ENCODE peak calls at places on chromosomes 13 and 19, in six cellular contexts. K is ovary, Z is lower leg skin, Y is IMR-90, M is uterus, G is H54. W is an unnamed sample.

GRCh38 chr13:96388598-96388997 is 298.7 kb downstream of the HS6ST3 start:
- DNase-seq in Z (no peak), Y (no peak), K (no peak), G (no peak), M (no peak), W (no peak)

GRCh38 chr19:46221981-46222610 is 7.4 kb upstream of the IGFL1 start:
- DNase-seq in K (peak; percentile 67), M (peak; percentile 61), G (peak; percentile 70), Y (peak; percentile 34), Z (peak; percentile 91), W (no peak)

GRCh38 chr19:14840206-14840605 is 5.2 kb upstream of the OR7A5 start:
- DNase-seq in G (no peak), Z (no peak), M (no peak), K (no peak), Y (no peak), W (no peak)

GRCh38 chr19:51549533-51550324 is 18.3 kb upstream of the SIGLEC6 start:
- DNase-seq in Y (no peak), M (no peak), G (no peak), Z (peak; percentile 39), K (no peak), W (no peak)

GRCh38 chr13:49740870-49741269 is 49.6 kb upstream of the EBPL start:
- DNase-seq in G (no peak), Z (no peak), Y (no peak), M (no peak), K (no peak), W (no peak)

GRCh38 chr19:37227996-37228395 is 10.0 kb downstream of the ZNF383 start:
- DNase-seq in Y (no peak), K (no peak), G (no peak), M (no peak), Z (no peak), W (no peak)

GRCh38 chr13:61770697-61771096 is 355.0 kb upstream of the PCDH20 start:
- DNase-seq in Z (no peak), Y (no peak), G (no peak), M (no peak), K (no peak), W (no peak)

GRCh38 chr13:108962652-108963051 is 333.2 kb downstream of the MYO16 start:
- DNase-seq in Y (no peak), M (no peak), G (no peak), Z (no peak), K (no peak), W (no peak)

GRCh38 chr19:51351266-51351990 is 9.5 kb upstream of the VSIG10L start:
- DNase-seq in Y (no peak), G (no peak), M (no peak), K (no peak), Z (no peak), W (no peak)

GRCh38 chr13:79901336-79901735 is 420.4 kb downstream of the NDFIP2 start:
- DNase-seq in G (no peak), Z (no peak), K (no peak), M (no peak), Y (peak; percentile 13), W (no peak)

GRCh38 chr13:101115762-101116161 is 300.5 kb downstream of the NALCN start:
- DNase-seq in Z (no peak), Y (no peak), M (no peak), K (no peak), G (no peak), W (no peak)

GRCh38 chr13:27110056-27110746 is 61.4 kb downstream of the USP12 start:
- DNase-seq in Y (no peak), G (no peak), K (no peak), Z (no peak), M (no peak), W (no peak)

GRCh38 chr13:73416093-73416492 is 357.3 kb downstream of the KLF5 start:
- DNase-seq in K (no peak), G (no peak), Z (no peak), Y (no peak), M (no peak), W (no peak)

GRCh38 chr19:19554074-19555023 is 16.3 kb downstream of the CILP2 start:
- DNase-seq in K (no peak), G (no peak), Y (peak; percentile 21), Z (no peak), M (no peak), W (peak; percentile 75)

GRCh38 chr13:25429466-25429865 is 57.7 kb downstream of the ATP8A2 start:
- DNase-seq in G (no peak), Y (no peak), Z (no peak), K (no peak), M (no peak), W (no peak)

GRCh38 chr19:45809643-45810159 is 5.4 kb downstream of the RSPH6A start:
- DNase-seq in Z (no peak), G (no peak), M (no peak), Y (peak; percentile 83), K (no peak), W (no peak)

GRCh38 chr13:93002071-93002470 is 224.5 kb upstream of the GPC6 start:
- DNase-seq in G (no peak), M (no peak), Z (no peak), Y (no peak), K (no peak), W (no peak)

GRCh38 chr13:30577381-30577780 is 40.3 kb upstream of the USPL1 start:
- DNase-seq in G (peak; percentile 25), M (no peak), Y (peak; percentile 95), K (no peak), Z (no peak), W (no peak)

GRCh38 chr19:30471441-30471840 is 99.3 kb downstream of the ZNF536 start:
- DNase-seq in Z (no peak), Y (no peak), M (no peak), K (no peak), G (no peak), W (no peak)

GRCh38 chr19:20247016-20247683 is 80.1 kb downstream of the ZNF486 start:
- DNase-seq in M (peak; percentile 48), Y (no peak), K (peak; percentile 77), G (no peak), Z (no peak), W (no peak)

DNA sequence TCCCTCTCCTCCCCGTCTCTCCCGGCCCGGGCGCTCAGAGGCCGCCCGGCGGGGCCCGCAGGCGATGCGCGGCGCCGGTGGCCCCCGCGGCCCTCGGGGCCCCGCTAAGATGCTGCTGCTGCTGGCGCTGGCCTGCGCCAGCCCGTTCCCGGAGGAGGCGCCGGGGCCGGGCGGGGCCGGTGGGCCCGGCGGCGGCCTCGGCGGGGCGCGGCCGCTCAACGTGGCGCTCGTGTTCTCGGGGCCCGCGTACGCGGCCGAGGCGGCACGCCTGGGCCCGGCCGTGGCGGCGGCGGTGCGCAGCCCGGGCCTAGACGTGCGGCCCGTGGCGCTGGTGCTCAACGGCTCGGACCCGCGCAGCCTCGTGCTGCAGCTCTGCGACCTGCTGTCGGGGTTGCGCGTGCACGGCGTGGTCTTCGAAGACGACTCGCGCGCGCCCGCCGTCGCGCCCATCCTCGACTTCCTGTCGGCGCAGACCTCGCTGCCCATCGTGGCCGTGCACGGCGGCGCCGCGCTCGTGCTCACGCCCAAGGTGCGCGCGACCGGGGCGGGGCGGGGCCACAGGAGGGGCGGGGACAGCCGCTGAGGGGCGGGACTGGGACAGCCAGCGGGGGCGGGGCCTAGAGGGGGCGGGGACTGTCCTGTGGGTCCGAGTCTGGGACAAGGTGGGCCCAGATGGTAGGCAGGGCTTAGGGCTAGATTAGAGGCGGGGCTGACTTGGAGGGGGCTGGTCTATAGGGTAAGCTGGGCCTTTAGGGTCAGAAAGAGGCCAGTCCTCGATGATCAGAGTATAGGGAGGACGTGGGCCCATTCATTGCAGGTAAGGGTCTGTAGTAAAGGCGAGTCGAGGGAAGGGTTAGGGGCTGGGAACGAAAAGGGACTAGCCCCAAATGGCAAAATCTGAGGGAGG is 5.1 kb downstream of the GRIN2D start:
- DNase-seq in M (peak; percentile 51), Y (peak; percentile 41), K (peak; percentile 50), Z (peak; percentile 94), G (no peak), W (peak; percentile 91)
- TF ChIP-seq POLR2A in M (no peak), Y (no peak), K (no peak), Z (no peak), G (no peak), W (peak; percentile 59)

GRCh38 chr19:21396893-21397572 is at the start of gene ZNF493:
- DNase-seq in M (peak; percentile 95), G (peak; percentile 55), Z (peak; percentile 98), K (peak; percentile 94), Y (peak; percentile 92), W (peak; percentile 51)
- TF ChIP-seq POLR2A in M (peak; percentile 57), G (peak; percentile 45), Z (no peak), K (peak; percentile 65), Y (peak; percentile 51), W (peak; percentile 84)

DNA sequence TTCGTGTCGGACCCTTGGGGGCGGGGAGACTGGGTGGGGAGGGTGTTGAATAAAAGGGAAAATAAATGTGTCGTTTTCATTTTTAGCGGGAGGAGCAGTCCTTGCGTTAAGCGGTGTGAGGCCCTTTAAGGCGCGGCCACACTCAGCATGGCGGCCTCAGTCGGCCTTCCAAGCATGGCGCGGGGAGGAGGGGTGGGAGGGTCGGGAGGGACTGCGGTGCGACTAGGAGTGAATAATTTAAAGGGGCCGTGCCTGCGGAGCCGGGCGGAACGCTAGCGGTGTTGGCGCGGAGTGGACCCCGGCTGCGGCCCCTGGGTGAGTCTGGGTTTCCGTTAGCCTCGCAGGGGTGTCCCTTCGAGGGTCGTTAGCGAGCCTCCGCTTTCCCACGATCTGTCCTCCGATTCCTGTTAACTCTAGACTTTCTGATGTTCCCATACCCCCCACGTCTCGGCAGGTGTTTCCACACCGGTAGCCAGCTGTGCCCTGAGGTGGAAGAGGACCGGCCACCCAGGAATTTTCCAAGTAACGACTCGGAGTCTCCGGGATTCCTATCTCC is 1.5 kb upstream of the PNPLA6 start:
- DNase-seq in Z (peak; percentile 96), M (peak; percentile 89), Y (peak; percentile 85), K (peak; percentile 89), G (peak; percentile 83), W (peak; percentile 97)
- TF ChIP-seq POLR2A in Z (no peak), M (peak; percentile 50), Y (no peak), K (peak; percentile 61), G (no peak), W (no peak)

GRCh38 chr13:38349386-38350113 is at the start of gene UFM1:
- DNase-seq in G (peak; percentile 32), M (peak; percentile 89), K (peak; percentile 90), Z (peak; percentile 98), Y (peak; percentile 96), W (peak; percentile 48)
- TF ChIP-seq POLR2A in G (peak; percentile 69), M (no peak), K (peak; percentile 58), Z (no peak), Y (peak; percentile 95), W (peak; percentile 85)

DNA sequence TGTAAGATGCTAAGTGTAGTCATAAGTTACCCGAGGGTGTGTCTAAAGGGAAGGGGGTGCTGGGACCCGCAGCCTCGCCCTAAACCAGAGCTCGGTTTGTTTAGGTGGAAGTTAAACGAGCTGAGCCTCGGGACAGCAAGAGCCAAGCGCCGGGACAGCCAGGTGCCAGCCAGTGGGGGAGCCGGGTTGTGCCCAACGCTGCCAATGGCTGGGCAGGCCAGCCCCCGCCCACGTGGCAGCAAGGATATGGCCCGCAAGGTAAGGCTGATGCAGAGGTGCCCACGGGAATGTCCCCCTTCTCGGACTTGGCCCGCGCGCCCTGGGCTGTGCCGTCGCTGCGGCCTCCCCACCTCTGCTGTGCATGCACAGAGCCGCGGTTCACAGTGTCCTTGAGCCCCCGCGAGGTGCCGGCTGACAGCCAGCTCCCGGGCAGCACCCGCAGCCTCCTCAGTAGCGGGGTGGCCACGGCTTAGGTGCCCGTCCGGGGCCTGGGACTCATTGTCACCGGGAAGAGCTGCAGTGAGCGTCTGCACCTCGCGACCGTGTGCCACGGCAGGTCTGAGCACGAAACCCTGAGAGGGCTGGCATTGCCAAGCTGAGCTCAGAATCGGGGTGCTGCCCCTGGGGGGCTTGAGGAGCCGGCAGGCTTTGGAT is 9.3 kb upstream of the RPS15 start:
- DNase-seq in Y (no peak), K (no peak), Z (no peak), M (no peak), G (no peak), W (no peak)
- TF ChIP-seq POLR2A in Y (no peak), K (no peak), Z (no peak), M (no peak), G (no peak), W (no peak)

W was measured in GM12892.